ENCODE peak calls at places on chromosomes 3 and 15, in ten cellular contexts. M is left lung, G is psoas muscle, K is A549, A is right lobe of liver, V is RWPE2, N is right cardiac atrium, J is K562, W is heart right ventricle, O is GM12878. T is an unnamed sample.

GRCh38 chr15:40511472-40512133 is 40.8 kb downstream of the CHST14 start:
- ATAC-seq in M (peak; percentile 94), G (peak; percentile 88), K (peak; percentile 84), A (peak; percentile 93), V (peak; percentile 80), N (peak; percentile 91), J (peak; percentile 93), W (peak; percentile 88), O (peak; percentile 84), T (peak; percentile 80)

GRCh38 chr3:41244620-41245336 is 45.5 kb downstream of the CTNNB1 start:
- ATAC-seq in M (no peak), G (no peak), K (peak; percentile 35), A (no peak), V (peak; percentile 15), N (peak; percentile 25), J (no peak), W (no peak), O (no peak), T (no peak)

GRCh38 chr3:111796566-111796965 is 62.5 kb upstream of the PHLDB2 start:
- ATAC-seq in M (no peak), G (no peak), K (no peak), A (no peak), V (no peak), N (no peak), J (no peak), W (no peak), O (no peak), T (no peak)

GRCh38 chr3:49171119-49171774 is at the start of gene KLHDC8B:
- ATAC-seq in M (peak; percentile 94), G (peak; percentile 91), K (peak; percentile 93), A (peak; percentile 89), V (peak; percentile 82), N (peak; percentile 94), J (peak; percentile 94), W (peak; percentile 90), O (peak; percentile 90), T (peak; percentile 95)

GRCh38 chr15:68806220-68807105 is 14.2 kb downstream of the ANP32A start:
- ATAC-seq in M (peak; percentile 78), G (no peak), K (peak; percentile 42), A (no peak), V (no peak), N (peak; percentile 66), J (no peak), W (peak; percentile 26), O (no peak), T (no peak)

GRCh38 chr3:183878071-183878470 is 6.6 kb downstream of the PARL start:
- ATAC-seq in M (peak; percentile 70), G (no peak), K (no peak), A (peak; percentile 50), V (no peak), N (peak; percentile 42), J (peak; percentile 78), W (peak; percentile 59), O (no peak), T (peak; percentile 46)

GRCh38 chr15:97745481-97746071 is 214.9 kb upstream of the ARRDC4 start:
- ATAC-seq in M (no peak), G (no peak), K (peak; percentile 84), A (peak; percentile 50), V (peak; percentile 51), N (no peak), J (peak; percentile 88), W (no peak), O (no peak), T (no peak)

GRCh38 chr15:37995461-37996347 is 61.3 kb downstream of the TMCO5A start:
- ATAC-seq in M (peak; percentile 83), G (no peak), K (peak; percentile 79), A (peak; percentile 69), V (peak; percentile 86), N (peak; percentile 85), J (peak; percentile 73), W (peak; percentile 88), O (peak; percentile 93), T (peak; percentile 55)

GRCh38 chr3:66488492-66488891 is 12.3 kb downstream of the LRIG1 start:
- ATAC-seq in M (no peak), G (no peak), K (no peak), A (no peak), V (no peak), N (no peak), J (no peak), W (no peak), O (peak; percentile 61), T (no peak)

GRCh38 chr3:66485291-66485968 is 15.4 kb downstream of the LRIG1 start:
- ATAC-seq in M (peak; percentile 15), G (peak; percentile 47), K (no peak), A (no peak), V (no peak), N (peak; percentile 36), J (no peak), W (peak; percentile 15), O (no peak), T (peak; percentile 45)

GRCh38 chr3:66487475-66487874 is 13.3 kb downstream of the LRIG1 start:
- ATAC-seq in M (no peak), G (peak; percentile 31), K (no peak), A (no peak), V (no peak), N (no peak), J (no peak), W (no peak), O (no peak), T (peak; percentile 52)

GRCh38 chr3:66486187-66486586 is 14.6 kb downstream of the LRIG1 start:
- ATAC-seq in M (no peak), G (no peak), K (no peak), A (no peak), V (no peak), N (no peak), J (no peak), W (no peak), O (no peak), T (no peak)

DNA sequence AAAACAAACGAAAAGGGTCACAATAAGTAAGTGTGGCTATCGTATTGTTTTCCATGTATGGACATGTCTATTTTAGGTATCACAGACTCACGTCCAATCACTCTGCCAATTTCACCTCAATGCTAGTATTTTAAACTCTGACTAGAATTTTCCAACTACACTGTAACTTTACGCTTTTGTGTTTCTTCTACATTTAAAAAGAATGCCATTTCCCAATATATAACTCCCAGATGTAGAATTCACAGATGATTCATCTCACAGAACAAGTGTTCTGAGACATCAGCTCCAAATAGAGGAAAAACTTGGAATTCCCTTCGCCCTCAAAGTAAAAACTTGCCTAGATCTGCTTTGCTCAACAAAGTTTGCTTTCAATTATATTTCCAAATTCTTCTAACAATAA is 14.2 kb downstream of the LRIG1 start:
- ATAC-seq in M (no peak), G (no peak), K (no peak), A (no peak), V (no peak), N (no peak), J (no peak), W (no peak), O (no peak), T (peak; percentile 41)
- H3K4me3 ChIP-seq in M (no peak overlapping the region), G (no peak overlapping the region), K (no peak overlapping the region), A (no peak overlapping the region), V (no peak overlapping the region), N (no peak overlapping the region), J (no peak overlapping the region), W (no peak overlapping the region), O (no peak overlapping the region), T (no peak overlapping the region)

GRCh38 chr15:41627204-41627603 is 33.0 kb upstream of the MGA start:
- ATAC-seq in M (no peak), G (no peak), K (no peak), A (no peak), V (no peak), N (no peak), J (no peak), W (no peak), O (no peak), T (no peak)

GRCh38 chr15:41620536-41621199 is 39.5 kb upstream of the MGA start:
- ATAC-seq in M (no peak), G (no peak), K (no peak), A (no peak), V (no peak), N (no peak), J (no peak), W (no peak), O (no peak), T (no peak)

GRCh38 chr15:41622901-41623300 is 37.3 kb upstream of the MGA start:
- ATAC-seq in M (no peak), G (no peak), K (no peak), A (no peak), V (no peak), N (no peak), J (no peak), W (no peak), O (no peak), T (no peak)

DNA sequence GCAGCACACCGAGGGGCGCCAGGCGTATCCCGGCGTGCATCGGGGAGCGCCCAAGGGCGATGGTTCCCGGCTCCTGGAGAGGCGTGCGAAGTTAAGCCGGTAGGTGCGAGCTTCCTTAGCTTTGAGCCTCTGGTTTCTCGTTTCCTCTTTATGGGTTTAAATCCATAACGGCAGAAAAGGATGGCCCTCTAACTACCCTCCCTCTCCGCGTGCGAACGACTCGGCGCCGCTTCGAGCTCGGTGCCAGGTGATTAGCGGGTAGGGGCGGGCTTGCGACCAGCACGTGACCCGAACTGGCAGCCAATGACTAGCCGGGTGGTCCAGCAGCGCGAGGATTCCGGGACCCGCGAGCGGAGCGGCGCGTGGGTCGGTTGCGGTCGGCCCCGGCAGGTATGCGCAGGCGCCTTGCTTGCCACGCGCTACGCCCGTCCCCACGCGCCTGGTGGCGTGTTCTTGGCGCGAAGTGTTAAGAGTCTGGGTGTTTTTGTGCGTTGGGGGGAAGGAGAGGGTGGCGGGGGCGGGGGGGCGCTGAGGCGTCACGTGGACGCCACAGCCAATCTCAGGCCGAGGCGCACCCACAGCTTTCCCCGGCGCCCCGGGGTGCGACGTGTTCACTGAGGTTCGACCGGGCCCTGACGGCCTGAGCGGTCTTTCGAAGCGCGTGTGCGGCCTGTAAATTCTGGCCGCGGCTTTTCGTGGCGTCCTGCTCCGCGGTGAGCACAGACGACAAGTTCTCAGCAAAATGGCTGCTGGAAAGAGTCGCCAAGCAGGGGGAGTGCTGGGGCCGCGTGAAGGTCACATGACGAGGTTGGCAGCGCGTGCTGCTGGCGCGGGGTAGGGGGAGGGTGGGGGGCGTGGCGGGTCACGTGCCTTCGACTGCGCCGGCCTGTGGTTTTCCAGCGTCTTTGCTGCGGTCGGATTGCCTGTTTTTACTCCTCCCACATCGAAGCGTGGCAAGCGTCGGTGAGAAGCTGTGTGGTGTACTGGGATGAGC is 38.7 kb upstream of the MGA start:
- ATAC-seq in M (peak; percentile 92), G (peak; percentile 91), K (peak; percentile 94), A (peak; percentile 88), V (peak; percentile 88), N (peak; percentile 93), J (no peak), W (peak; percentile 89), O (peak; percentile 64), T (peak; percentile 90)
- H3K27ac ChIP-seq in M (peak overlapping the region; percentile 81), G (peak overlapping the region; percentile 84), K (peak overlapping the region; percentile 98), A (peak overlapping the region; percentile 71), V (peak overlapping the region; percentile 69), N (peak overlapping the region; percentile 58), J (no peak overlapping the region), W (peak overlapping the region; percentile 57), O (no peak overlapping the region), T (peak overlapping the region; percentile 83)

GRCh38 chr15:55322452-55322851 is 3.4 kb downstream of the PIGB start:
- ATAC-seq in M (no peak), G (no peak), K (no peak), A (no peak), V (no peak), N (no peak), J (no peak), W (no peak), O (no peak), T (no peak)

GRCh38 chr15:55319537-55320325 is 709 bp downstream of the PIGB start:
- ATAC-seq in M (peak; percentile 67), G (no peak), K (no peak), A (no peak), V (no peak), N (no peak), J (peak; percentile 77), W (no peak), O (peak; percentile 83), T (no peak)

GRCh38 chr15:55320963-55321362 is 1.9 kb downstream of the PIGB start:
- ATAC-seq in M (no peak), G (no peak), K (no peak), A (no peak), V (no peak), N (no peak), J (no peak), W (no peak), O (no peak), T (no peak)

GRCh38 chr15:55318588-55319494 is at the start of the genes PIGB and PIGBOS1:
- ATAC-seq in M (peak; percentile 97), G (peak; percentile 89), K (peak; percentile 99), A (peak; percentile 98), V (peak; percentile 98), N (peak; percentile 98), J (peak; percentile 91), W (peak; percentile 98), O (peak; percentile 92), T (peak; percentile 96)
- H3K4me3 ChIP-seq in M (peak within 1 kb of the TSS; percentile 79), G (peak within 1 kb of the TSS; percentile 91), K (peak within 1 kb of the TSS; percentile 62), A (peak within 1 kb of the TSS; percentile 77), V (peak within 1 kb of the TSS; percentile 91), N (peak within 1 kb of the TSS; percentile 84), J (peak within 1 kb of the TSS; percentile 69), W (peak within 1 kb of the TSS; percentile 77), O (peak within 1 kb of the TSS; percentile 80), T (peak within 1 kb of the TSS; percentile 83)

GRCh38 chr3:114332342-114333179 is 38.7 kb downstream of the TIGIT start:
- ATAC-seq in M (no peak), G (no peak), K (no peak), A (no peak), V (no peak), N (no peak), J (no peak), W (no peak), O (peak; percentile 69), T (no peak)

GRCh38 chr3:114331710-114332109 is 37.9 kb downstream of the TIGIT start:
- ATAC-seq in M (no peak), G (no peak), K (no peak), A (no peak), V (no peak), N (no peak), J (no peak), W (no peak), O (no peak), T (no peak)

GRCh38 chr3:114333180-114333922 is 39.5 kb downstream of the TIGIT start:
- ATAC-seq in M (no peak), G (no peak), K (no peak), A (no peak), V (no peak), N (no peak), J (no peak), W (no peak), O (no peak), T (no peak)

GRCh38 chr3:114336122-114336697 is 42.4 kb downstream of the TIGIT start:
- ATAC-seq in M (no peak), G (no peak), K (no peak), A (no peak), V (no peak), N (no peak), J (no peak), W (no peak), O (no peak), T (no peak)

DNA sequence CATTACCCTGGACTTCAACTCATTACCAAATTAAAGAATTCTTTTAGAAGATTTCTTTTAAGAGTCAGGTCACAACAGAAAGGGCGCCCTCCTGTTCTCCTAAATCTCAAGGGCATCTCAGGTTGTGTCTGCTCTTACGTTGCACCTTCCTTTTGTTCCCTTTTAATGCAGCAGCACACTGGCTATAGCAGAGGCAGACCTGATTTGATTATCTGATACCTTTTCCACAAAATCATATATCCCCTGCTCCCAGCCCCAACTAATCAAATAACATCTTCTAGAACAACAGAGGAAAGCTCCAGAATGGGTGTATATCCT is 40.1 kb downstream of the TIGIT start:
- ATAC-seq in M (no peak), G (no peak), K (no peak), A (no peak), V (no peak), N (no peak), J (no peak), W (no peak), O (no peak), T (no peak)
- H3K27ac ChIP-seq in M (no peak overlapping the region), G (no peak overlapping the region), K (no peak overlapping the region), A (no peak overlapping the region), V (no peak overlapping the region), N (no peak overlapping the region), J (no peak overlapping the region), W (no peak overlapping the region), O (no peak overlapping the region), T (no peak overlapping the region)